ENCODE peak calls at places on chromosome 11, in six cellular contexts. F is HCT116, H is heart left ventricle, L is omental fat pad, Y is ovary, Z is lower lobe of right lung. V is an unnamed sample.

GRCh38 chr11:108286956-108287355 is 64.1 kb downstream of the ATM start:
- DNase-seq in F (no peak), H (no peak), Z (no peak), L (no peak), Y (no peak), V (no peak)

GRCh38 chr11:74025467-74026166 is 16.7 kb upstream of the UCP3 start:
- DNase-seq in L (no peak), F (no peak), Z (no peak), Y (no peak), H (no peak), V (no peak)

GRCh38 chr11:128929991-128930390 is 12.7 kb downstream of the TP53AIP1 start:
- DNase-seq in L (no peak), H (no peak), Y (no peak), Z (no peak), F (no peak), V (no peak)

GRCh38 chr11:26580929-26581328 is 8.9 kb upstream of the MUC15 start:
- DNase-seq in F (no peak), Z (no peak), L (no peak), Y (no peak), H (no peak), V (no peak)

GRCh38 chr11:117064275-117064674 is 34.0 kb downstream of the SIK3 start:
- DNase-seq in L (no peak), F (no peak), H (no peak), Y (no peak), Z (no peak), V (no peak)

GRCh38 chr11:19675397-19675796 is 37.2 kb upstream of the NAV2 start:
- DNase-seq in Z (no peak), L (no peak), Y (no peak), H (no peak), F (no peak), V (no peak)

GRCh38 chr11:70747889-70748288 is 349.6 kb downstream of the CTTN start:
- DNase-seq in Z (no peak), H (no peak), F (no peak), L (no peak), Y (no peak), V (no peak)

GRCh38 chr11:68969386-68969785 is 11.4 kb downstream of the MRGPRD start:
- DNase-seq in F (no peak), H (no peak), L (peak), Y (no peak), Z (peak), V (no peak)

GRCh38 chr11:117457835-117458234 is 130.2 kb downstream of the CEP164 start:
- DNase-seq in Z (no peak), L (no peak), Y (no peak), H (no peak), F (no peak), V (no peak)

GRCh38 chr11:27211370-27212127 is 151.5 kb downstream of the CCDC34 start:
- DNase-seq in Z (no peak), L (no peak), Y (no peak), F (peak), H (no peak), V (no peak)

GRCh38 chr11:9004310-9004945 is 627 bp upstream of the NRIP3 start:
- DNase-seq in Z (peak), Y (peak), H (no peak), L (no peak), F (no peak), V (no peak)

GRCh38 chr11:130774703-130775102 is 141.6 kb downstream of the SNX19 start:
- DNase-seq in Y (no peak), L (no peak), F (no peak), Z (no peak), H (peak), V (no peak)

GRCh38 chr11:68317147-68317785 is 4.9 kb downstream of the LRP5 start:
- DNase-seq in F (no peak), Y (no peak), Z (no peak), L (no peak), H (no peak), V (no peak)

GRCh38 chr11:88689548-88690240 is 352.2 kb upstream of the CTSC start:
- DNase-seq in Z (no peak), L (no peak), F (no peak), H (no peak), Y (no peak), V (no peak)

GRCh38 chr11:120073196-120073595 is 64.7 kb downstream of the TRIM29 start:
- DNase-seq in H (no peak), L (no peak), F (no peak), Y (no peak), Z (no peak), V (no peak)

GRCh38 chr11:95082576-95083001 is 7.1 kb upstream of the ENDOD1 start:
- DNase-seq in H (no peak), Z (no peak), F (no peak), Y (no peak), L (no peak), V (no peak)

GRCh38 chr11:36469063-36469462 is 41.0 kb downstream of the TRAF6 start:
- DNase-seq in F (no peak), L (no peak), H (no peak), Y (no peak), Z (no peak), V (no peak)
- TF ChIP-seq CTCF in F (peak), L (no peak), H (no peak), Y (no peak), Z (peak), V (no peak)

GRCh38 chr11:112694813-112695212 is 266.4 kb upstream of the NCAM1 start:
- DNase-seq in Y (no peak), H (no peak), Z (no peak), F (no peak), L (no peak), V (no peak)
- TF ChIP-seq CTCF in Y (no peak), H (no peak), Z (no peak), F (no peak), L (no peak), V (no peak)

GRCh38 chr11:111565111-111565720 is 24.7 kb downstream of the LAYN start:
- DNase-seq in Z (no peak), Y (peak), F (peak), L (no peak), H (peak), V (peak)
- TF ChIP-seq CTCF in Z (peak), Y (peak), F (peak), L (no peak), H (peak), V (peak)

DNA sequence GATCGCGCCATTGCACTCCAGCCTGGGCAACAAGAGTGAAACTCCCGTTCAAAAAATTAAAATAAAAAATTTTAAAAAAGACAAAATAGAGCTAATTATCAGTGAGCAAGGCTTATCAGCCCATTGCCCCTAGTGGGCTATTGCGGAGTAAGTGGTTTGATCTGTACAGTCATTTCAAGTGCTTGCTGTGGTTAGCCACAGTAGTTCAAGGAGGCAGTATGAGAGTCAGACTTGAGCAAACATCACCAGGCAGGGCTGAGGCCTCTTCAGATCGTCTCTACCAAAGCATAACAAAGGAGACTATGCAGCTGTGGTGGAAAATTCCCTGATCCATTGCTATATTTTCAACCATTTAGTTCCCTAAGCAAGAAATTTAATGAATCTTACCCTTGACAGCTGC is 4.3 kb upstream of the SBF2 start:
- DNase-seq in F (no peak), L (no peak), Z (no peak), Y (no peak), H (no peak), V (no peak)
- TF ChIP-seq CTCF in F (peak), L (no peak), Z (peak), Y (no peak), H (no peak), V (no peak)

GRCh38 chr11:133966924-133967598 is 10.3 kb upstream of the IGSF9B start:
- DNase-seq in L (no peak), H (peak), Y (peak), F (no peak), Z (no peak), V (no peak)
- TF ChIP-seq CTCF in L (no peak), H (peak), Y (no peak), F (peak), Z (peak), V (no peak)

V was measured in Calu3.